ENCODE peak calls at places on chromosome 11, in seven cellular contexts. L is fibroblast of lung, Z is astrocyte of the cerebellum, B is SK-N-SH, V is kidney epithelial cell, E is ovary, S is AG09309. N is an unnamed sample.

GRCh38 chr11:129739339-129739738 is 76.3 kb upstream of the TMEM45B start:
- DNase-seq in B (no peak), V (no peak), S (no peak), E (no peak), Z (no peak), L (no peak), N (no peak)

GRCh38 chr11:64971421-64972233 is at the start of gene MAJIN:
- DNase-seq in V (peak), Z (peak), B (no peak), E (peak), S (no peak), L (peak), N (no peak)

GRCh38 chr11:86743223-86744118 is 56.9 kb upstream of the PRSS23 start:
- DNase-seq in S (peak), E (no peak), L (peak), B (no peak), Z (peak), V (peak), N (peak)

GRCh38 chr11:18253778-18254338 is 5.4 kb upstream of the SAA2 start:
- DNase-seq in L (no peak), S (no peak), E (no peak), Z (no peak), V (no peak), B (no peak), N (no peak)

GRCh38 chr11:121625784-121626506 is 173.2 kb upstream of the SORL1-AS1 start:
- DNase-seq in B (no peak), Z (peak), S (no peak), L (peak), V (no peak), E (no peak), N (no peak)

GRCh38 chr11:100640646-100641045 is 46.4 kb upstream of the ARHGAP42 start:
- DNase-seq in V (no peak), B (no peak), S (no peak), L (peak), E (no peak), Z (no peak), N (no peak)

GRCh38 chr11:35007277-35007676 is 90.9 kb downstream of the PDHX start:
- DNase-seq in E (no peak), B (no peak), L (no peak), V (no peak), S (no peak), Z (no peak), N (no peak)

GRCh38 chr11:126163074-126163700 is 48.3 kb downstream of the RPUSD4 start:
- DNase-seq in L (peak), Z (no peak), S (peak), E (peak), B (no peak), V (peak), N (peak)

GRCh38 chr11:69640260-69640994 is 529 bp upstream of the CCND1 start:
- DNase-seq in E (no peak), S (no peak), L (peak), B (no peak), Z (no peak), V (no peak), N (no peak)

GRCh38 chr11:65553301-65554001 is 4.7 kb downstream of the LTBP3 start:
- DNase-seq in E (no peak), L (no peak), B (no peak), V (no peak), Z (no peak), S (no peak), N (no peak)

GRCh38 chr11:1475841-1476240 is 10.7 kb downstream of the MOB2 start:
- DNase-seq in E (peak), S (no peak), L (no peak), Z (no peak), V (no peak), B (no peak), N (no peak)

GRCh38 chr11:102320679-102321078 is 3.4 kb downstream of the BIRC3 start:
- DNase-seq in S (no peak), V (no peak), Z (no peak), E (no peak), L (no peak), B (no peak), N (no peak)

GRCh38 chr11:65448418-65449196 is 26.0 kb downstream of the NEAT1 start:
- DNase-seq in L (peak), S (no peak), V (no peak), B (no peak), E (peak), Z (no peak), N (no peak)

GRCh38 chr11:134026655-134027343 is 42.1 kb upstream of the JAM3 start:
- DNase-seq in E (no peak), B (peak), L (no peak), V (no peak), Z (no peak), S (no peak), N (no peak)

GRCh38 chr11:88310246-88310645 is 27.3 kb downstream of the CTSC start:
- DNase-seq in Z (no peak), L (no peak), E (no peak), B (no peak), V (no peak), S (no peak), N (no peak)

GRCh38 chr11:1988667-1989317 is 8.8 kb downstream of the H19 start:
- DNase-seq in E (peak), L (no peak), Z (no peak), S (no peak), V (no peak), B (no peak), N (no peak)

GRCh38 chr11:117986981-117987495 is 844 bp downstream of the IL10RA start:
- DNase-seq in E (no peak), Z (no peak), L (no peak), S (no peak), V (no peak), B (no peak), N (no peak)

DNA sequence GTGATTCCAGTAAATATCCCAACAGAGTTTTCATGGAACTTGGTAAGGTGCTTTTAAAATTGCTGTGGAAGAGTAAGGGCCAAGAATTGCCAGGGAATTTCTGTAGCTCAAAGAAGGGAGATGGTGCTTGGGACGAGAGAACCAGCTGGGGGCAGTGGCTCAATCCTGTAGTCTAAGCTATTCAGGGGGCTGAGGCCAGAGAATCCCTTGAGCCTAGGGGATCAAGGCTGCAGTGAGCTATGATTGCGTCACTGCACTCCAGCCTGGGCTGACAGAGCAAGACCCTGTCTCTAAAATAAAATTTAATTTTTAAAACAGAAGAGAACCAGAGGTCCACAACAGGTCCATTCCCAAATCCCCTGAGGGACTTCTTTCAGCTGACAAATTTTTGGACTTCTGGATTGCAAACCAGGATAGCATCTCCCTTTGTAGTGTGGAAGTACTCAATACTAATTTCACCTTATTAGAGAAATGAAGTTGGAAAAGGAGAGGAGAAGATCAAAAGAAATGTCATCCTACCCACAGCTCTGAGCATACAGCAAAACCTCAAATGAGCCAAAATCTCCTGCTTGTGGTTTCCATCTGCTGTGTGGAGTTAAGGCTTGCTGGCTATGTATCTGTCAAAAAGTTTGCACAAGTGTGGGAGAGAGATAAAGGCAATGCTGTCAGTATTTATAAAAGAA is 59.2 kb upstream of the CLPB start:
- DNase-seq in E (no peak), S (no peak), Z (no peak), B (no peak), V (no peak), L (no peak), N (no peak)
- TF ChIP-seq CTCF in E (no peak), S (no peak), Z (no peak), B (no peak), V (no peak), L (no peak), N (no peak)

DNA sequence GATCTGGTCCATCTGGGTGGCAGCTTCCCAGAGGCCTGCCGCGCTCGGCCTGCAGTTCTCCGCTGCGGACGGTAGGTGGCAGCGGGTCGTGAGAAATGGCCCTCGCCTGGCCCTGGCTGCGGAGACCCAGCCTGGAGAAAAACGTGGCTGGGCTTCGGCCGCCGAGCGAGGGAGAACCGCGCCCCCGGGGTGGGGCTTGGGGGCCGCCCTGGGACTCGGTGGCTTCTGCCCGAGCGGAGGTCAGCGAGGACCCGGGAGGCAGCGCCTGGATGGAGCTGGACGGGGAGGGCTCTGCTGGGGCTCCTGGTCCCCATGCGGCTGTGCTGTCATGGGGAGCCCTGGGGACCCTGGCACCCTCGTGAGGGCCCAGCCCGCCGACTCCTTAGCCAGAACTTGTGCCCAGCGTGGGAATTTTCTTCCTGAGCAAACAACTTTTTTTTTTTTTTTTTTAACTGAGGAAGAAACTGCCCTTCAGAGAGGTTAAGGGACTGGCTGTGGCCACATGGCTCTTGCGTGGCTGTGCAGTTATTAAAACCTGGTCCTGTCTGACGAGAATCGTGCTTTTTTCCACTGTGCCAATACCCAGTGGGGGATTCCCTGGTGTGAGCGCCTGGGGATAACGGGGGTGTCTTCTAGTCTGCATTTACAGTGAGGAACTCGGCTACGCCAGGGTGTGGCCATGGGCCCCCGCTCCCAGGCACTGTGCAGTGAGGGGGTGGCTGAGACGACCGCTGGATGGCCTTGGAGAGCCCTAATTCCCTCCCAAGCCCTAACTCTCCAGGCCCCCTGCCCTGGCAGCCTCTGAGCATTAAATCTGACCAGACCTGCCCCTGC is 535.6 kb downstream of the INSC start:
- DNase-seq in L (peak), Z (peak), E (peak), V (no peak), S (peak), B (peak), N (peak)
- TF ChIP-seq CTCF in L (peak), Z (peak), E (peak), V (peak), S (peak), B (peak), N (peak)

GRCh38 chr11:14041040-14041439 is 78.5 kb downstream of the SPON1 start:
- DNase-seq in B (no peak), V (no peak), Z (no peak), E (no peak), L (peak), S (no peak), N (no peak)
- TF ChIP-seq CTCF in B (peak), V (peak), Z (no peak), E (no peak), L (peak), S (peak), N (no peak)

DNA sequence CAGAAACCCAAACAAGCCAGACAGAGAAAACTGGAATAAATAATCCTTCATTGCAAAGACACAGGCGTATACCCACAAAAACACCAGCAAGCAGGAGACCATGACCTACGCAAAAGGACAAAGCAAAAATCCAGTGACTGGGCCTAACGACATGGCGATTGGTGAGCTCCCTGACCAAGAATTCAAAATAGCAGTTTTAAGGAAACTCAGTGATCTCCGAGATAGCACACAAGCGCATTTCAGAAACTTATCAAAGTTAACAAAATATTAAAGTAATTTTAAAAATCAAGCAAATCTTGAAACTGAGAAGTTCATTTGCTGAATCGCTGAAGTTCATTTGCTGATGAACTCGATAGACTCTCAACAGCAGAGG is 27.6 kb downstream of the DBX1 start:
- DNase-seq in V (no peak), E (no peak), B (no peak), L (no peak), S (no peak), Z (no peak), N (no peak)
- TF ChIP-seq CTCF in V (no peak), E (no peak), B (peak), L (no peak), S (no peak), Z (no peak), N (no peak)

DNA sequence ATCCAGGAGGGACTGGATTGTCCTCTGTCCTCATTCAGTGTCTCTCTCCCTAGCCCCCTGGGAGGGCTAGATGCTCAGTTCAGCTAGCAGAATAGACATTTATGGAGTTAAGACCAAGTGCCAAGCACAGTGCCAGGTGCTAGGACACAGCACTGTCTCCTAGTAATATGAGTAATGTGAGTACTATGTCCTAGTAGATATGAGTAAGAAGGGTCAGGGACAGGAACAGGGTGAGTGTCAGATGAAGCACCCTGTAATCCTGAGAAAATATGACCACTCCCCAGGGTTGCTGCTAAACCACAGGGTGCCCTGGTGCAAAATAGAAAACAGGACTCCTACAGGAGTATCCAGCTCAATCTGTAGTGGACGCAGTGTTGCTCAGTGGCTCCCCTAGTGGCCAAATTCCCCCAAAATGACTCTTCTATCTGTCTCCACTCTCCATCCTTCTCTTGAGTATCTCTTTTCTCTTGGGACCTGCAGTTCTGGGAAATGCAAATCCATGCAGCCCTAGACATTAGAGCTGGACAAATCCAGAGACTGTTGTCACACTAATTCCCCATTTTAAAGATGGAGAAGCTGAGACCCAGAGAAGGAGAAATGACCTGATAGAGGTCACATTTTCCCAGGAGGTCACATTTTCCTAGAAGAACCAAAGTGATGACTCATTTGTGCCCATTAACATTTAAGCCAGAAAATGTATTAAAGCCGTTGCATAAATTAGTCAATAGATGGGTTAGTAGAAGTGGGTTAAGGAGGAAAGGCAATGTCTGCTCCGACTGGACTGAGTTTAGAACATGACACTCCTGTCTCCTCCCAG is 214.3 kb downstream of the NXPE2 start:
- DNase-seq in B (peak), L (no peak), Z (no peak), S (no peak), V (no peak), E (no peak), N (no peak)
- TF ChIP-seq CTCF in B (peak), L (no peak), Z (peak), S (no peak), V (peak), E (no peak), N (no peak)

GRCh38 chr11:40754297-40754696 is 705.2 kb downstream of the LRRC4C start:
- DNase-seq in L (no peak), Z (no peak), B (no peak), S (no peak), V (no peak), E (no peak), N (no peak)
- TF ChIP-seq CTCF in L (no peak), Z (no peak), B (no peak), S (no peak), V (no peak), E (no peak), N (no peak)